ENCODE peak calls at places on chromosomes 16 and 17, in five cellular contexts. G, K, W, C and Z are unnamed samples.

GRCh38 chr17:48593840-48594411 is 347 bp upstream of the HOXB5 start:
- DNase-seq in C (peak; percentile 20), W (peak; percentile 87), G (peak; percentile 83), K (peak; percentile 94), Z (peak; percentile 61)

GRCh38 chr16:85329059-85329812 is 217.0 kb upstream of the CIBAR2 start:
- DNase-seq in W (peak; percentile 97), C (no peak), K (no peak), G (no peak), Z (no peak)

GRCh38 chr17:21376835-21377690 is 906 bp downstream of the KCNJ12 start:
- DNase-seq in C (no peak), G (peak; percentile 44), W (no peak), K (peak; percentile 55), Z (no peak)

GRCh38 chr17:37465058-37465616 is 24.6 kb upstream of the DUSP14 start:
- DNase-seq in W (no peak), C (no peak), K (no peak), G (no peak), Z (no peak)

GRCh38 chr17:41691031-41691777 is 2.5 kb downstream of the EIF1 start:
- DNase-seq in K (no peak), W (no peak), G (no peak), C (no peak), Z (no peak)

GRCh38 chr16:46428108-46429061 is 192.8 kb downstream of the SHCBP1 start:
- DNase-seq in C (no peak), G (no peak), W (no peak), K (no peak), Z (no peak)

GRCh38 chr17:70622382-70623260 is 453.3 kb downstream of the KCNJ2 start:
- DNase-seq in C (no peak), W (peak; percentile 81), K (peak; percentile 25), G (peak; percentile 25), Z (no peak)

GRCh38 chr16:12025472-12025871 is 48.9 kb downstream of the SNX29 start:
- DNase-seq in C (no peak), K (no peak), W (no peak), G (no peak), Z (no peak)

GRCh38 chr17:66406701-66407644 is 104.6 kb downstream of the PRKCA start:
- DNase-seq in W (no peak), K (no peak), C (no peak), G (no peak), Z (no peak)

GRCh38 chr16:87834668-87835473 is 34.4 kb downstream of the SLC7A5 start:
- DNase-seq in G (no peak), K (no peak), C (no peak), W (no peak), Z (no peak)

GRCh38 chr17:81710514-81711308 is 1.4 kb upstream of the SLC25A10 start:
- DNase-seq in K (no peak), G (no peak), C (no peak), W (peak; percentile 49), Z (no peak)

GRCh38 chr16:59698341-59698979 is 964.3 kb upstream of the GOT2 start:
- DNase-seq in G (no peak), K (no peak), C (no peak), W (no peak), Z (no peak)

GRCh38 chr17:82596837-82597672 is 51.2 kb downstream of the WDR45B start:
- DNase-seq in K (no peak), W (no peak), G (no peak), C (no peak), Z (no peak)

GRCh38 chr16:13390093-13390985 is 488.9 kb downstream of the SHISA9 start:
- DNase-seq in K (no peak), W (no peak), C (no peak), G (no peak), Z (no peak)

GRCh38 chr17:76276461-76277299 is 11.5 kb downstream of the UBALD2 start:
- DNase-seq in C (no peak), W (no peak), K (no peak), G (peak; percentile 28), Z (no peak)

GRCh38 chr16:10619271-10619849 is 39.0 kb upstream of the EMP2 start:
- DNase-seq in W (peak; percentile 50), K (no peak), C (peak; percentile 21), G (no peak), Z (no peak)

GRCh38 chr17:82901836-82902235 is 62.0 kb upstream of the ZNF750 start:
- DNase-seq in W (no peak), C (no peak), K (no peak), G (no peak), Z (no peak)

GRCh38 chr16:20042848-20043247 is 30.8 kb downstream of the GPR139 start:
- DNase-seq in W (no peak), G (no peak), C (no peak), K (no peak), Z (no peak)

GRCh38 chr16:87724490-87725291 is 41.1 kb downstream of the KLHDC4 start:
- DNase-seq in G (no peak), K (no peak), C (no peak), W (no peak), Z (no peak)

GRCh38 chr16:1002399-1003161 is 21.0 kb downstream of the SOX8 start:
- DNase-seq in K (peak; percentile 95), C (no peak), G (peak; percentile 63), W (no peak), Z (peak; percentile 26)

GRCh38 chr17:75632863-75633483 is at the start of gene SMIM5:
- DNase-seq in W (peak; percentile 91), C (peak; percentile 78), K (peak; percentile 99), G (peak; percentile 90), Z (peak; percentile 92)

GRCh38 chr17:27456681-27457404 is 595 bp downstream of the KSR1 start:
- DNase-seq in C (peak; percentile 24), K (no peak), G (peak; percentile 44), W (peak; percentile 32), Z (no peak)

GRCh38 chr17:6592193-6592592 is 35.8 kb upstream of the PITPNM3 start:
- DNase-seq in W (no peak), C (no peak), K (peak; percentile 75), G (no peak), Z (no peak)

GRCh38 chr16:70482624-70483023 is 28.2 kb downstream of the FCSK start:
- DNase-seq in K (no peak), C (no peak), G (no peak), W (no peak), Z (no peak)

GRCh38 chr17:5516060-5516792 is 29.9 kb downstream of the MIS12 start:
- DNase-seq in K (peak; percentile 84), C (no peak), W (no peak), G (no peak), Z (no peak)

GRCh38 chr16:46875243-46875642 is 8.9 kb upstream of the GPT2 start:
- DNase-seq in C (no peak), W (no peak), K (no peak), G (no peak), Z (no peak)

GRCh38 chr16:4613636-4614570 is 785 bp downstream of the UBALD1 start:
- DNase-seq in G (peak; percentile 49), K (no peak), W (peak; percentile 70), C (no peak), Z (no peak)

GRCh38 chr17:34556384-34556783 is 23.0 kb upstream of the TMEM132E start:
- DNase-seq in G (no peak), C (no peak), K (no peak), W (peak; percentile 81), Z (no peak)

GRCh38 chr17:2796164-2797140 is at the start of gene RAP1GAP2:
- DNase-seq in G (peak; percentile 60), K (no peak), W (no peak), C (no peak), Z (no peak)

GRCh38 chr17:4008082-4008435 is 43.8 kb upstream of the ATP2A3 start:
- DNase-seq in W (no peak), G (no peak), K (no peak), C (no peak), Z (no peak)
- H3K27ac ChIP-seq in W (no peak overlapping the region), G (no peak overlapping the region), K (no peak overlapping the region), C (no peak overlapping the region), Z (no peak overlapping the region)

GRCh38 chr17:77380411-77381184 is 239.8 kb downstream of the SEC14L1 start:
- DNase-seq in W (no peak), K (no peak), C (no peak), G (no peak), Z (no peak)
- H3K4me3 ChIP-seq in W (no peak overlapping the region), K (no peak overlapping the region), C (no peak overlapping the region), G (no peak overlapping the region), Z (no peak overlapping the region)

GRCh38 chr16:2520097-2520783 is at the start of gene AMDHD2:
- DNase-seq in G (peak; percentile 93), C (peak; percentile 89), W (peak; percentile 97), K (peak; percentile 93), Z (peak; percentile 90)
- H3K27ac ChIP-seq in G (peak within 1 kb of the TSS; percentile 95), C (peak within 1 kb of the TSS; percentile 81), W (no peak within 1 kb of the TSS), K (peak within 1 kb of the TSS; percentile 96), Z (peak within 1 kb of the TSS; percentile 81)

GRCh38 chr17:56979091-56979480 is 1.2 kb downstream of the SCPEP1 start:
- DNase-seq in G (no peak), C (no peak), K (no peak), W (peak; percentile 53), Z (no peak)

GRCh38 chr17:56976941-56977570 is 875 bp upstream of the SCPEP1 start:
- DNase-seq in W (no peak), C (no peak), G (no peak), K (no peak), Z (no peak)

GRCh38 chr17:56978441-56979090 is 635 bp downstream of the SCPEP1 start:
- DNase-seq in K (no peak), W (no peak), G (no peak), C (no peak), Z (no peak)

GRCh38 chr17:56975656-56976055 is 2.3 kb upstream of the SCPEP1 start:
- DNase-seq in C (no peak), K (no peak), W (no peak), G (no peak), Z (no peak)

DNA sequence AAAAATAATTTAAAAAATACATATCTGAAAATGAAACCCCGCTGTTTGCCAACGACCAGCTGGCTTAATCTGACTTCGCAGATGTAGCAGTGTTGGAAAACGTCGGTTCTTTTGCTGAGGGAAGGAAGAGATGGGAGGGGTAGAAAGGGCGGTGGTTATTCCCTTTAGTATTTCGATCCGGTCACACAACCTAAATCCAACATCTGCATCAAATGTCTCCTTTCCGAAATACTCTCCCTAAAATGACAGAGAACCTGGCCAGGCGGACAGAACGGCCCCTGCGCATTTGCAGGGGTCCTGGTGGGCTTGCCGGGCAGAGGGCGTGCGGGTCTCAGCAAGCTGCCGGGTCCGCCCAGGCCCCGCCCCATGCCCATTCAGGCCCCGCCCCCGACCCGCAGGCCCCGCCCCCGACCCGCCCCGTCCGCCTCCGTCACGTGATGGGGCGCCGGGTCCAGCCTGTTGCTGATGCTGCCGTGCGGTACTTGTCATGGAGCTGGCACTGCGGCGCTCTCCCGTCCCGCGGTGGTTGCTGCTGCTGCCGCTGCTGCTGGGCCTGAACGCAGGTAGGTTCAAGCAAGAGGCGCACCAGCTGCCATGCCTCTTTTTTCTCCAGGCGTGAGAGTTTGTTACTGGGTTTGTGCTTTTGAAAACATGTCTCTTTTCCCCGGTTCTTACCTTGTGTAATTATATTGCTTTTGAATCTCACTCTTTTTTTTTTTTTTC is at the start of gene SCPEP1:
- DNase-seq in C (peak; percentile 87), W (peak; percentile 95), G (peak; percentile 85), K (peak; percentile 93), Z (peak; percentile 79)
- H3K4me3 ChIP-seq in C (peak within 1 kb of the TSS; percentile 36), W (peak within 1 kb of the TSS; percentile 53), G (peak within 1 kb of the TSS; percentile 79), K (peak within 1 kb of the TSS; percentile 51), Z (peak within 1 kb of the TSS; percentile 57)

DNA sequence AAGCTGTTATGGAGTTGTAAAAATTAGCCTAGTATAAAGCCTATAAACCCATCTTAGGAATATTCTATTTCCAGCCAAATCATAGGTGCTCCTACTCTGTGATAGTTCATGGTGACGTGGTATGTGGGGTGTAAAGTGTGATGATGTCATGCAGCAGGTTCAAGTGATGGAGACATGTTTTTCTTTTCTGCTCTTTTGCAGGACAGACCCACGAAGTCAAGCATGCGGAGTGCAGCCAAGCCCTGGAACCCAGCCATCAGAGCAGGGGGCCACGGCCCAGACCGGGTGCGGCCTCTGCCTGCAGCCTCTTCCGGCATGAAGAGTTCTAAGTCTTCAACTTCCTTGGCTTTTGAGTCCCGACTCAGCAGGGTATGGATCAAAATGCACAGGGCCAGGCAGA is 87.3 kb downstream of the SPECC1 start:
- DNase-seq in G (no peak), C (no peak), W (no peak), K (no peak), Z (no peak)
- H3K27ac ChIP-seq in G (no peak overlapping the region), C (no peak overlapping the region), W (no peak overlapping the region), K (no peak overlapping the region), Z (no peak overlapping the region)